ENCODE peak calls at places on chromosomes 6 and 20, in seven cellular contexts. F is CD4-positive, alpha-beta T cell; P is HepG2; H is GM13976; C is H9; E is MCF 10A; Y is type B pancreatic cell. W is an unnamed sample.

GRCh38 chr6:15312500-15312899 is 66.6 kb downstream of the JARID2 start:
- DNase-seq in P (no peak), H (no peak), F (no peak), Y (no peak), C (no peak), E (no peak), W (no peak)

GRCh38 chr20:60469829-60470228 is 511.6 kb downstream of the CDH26 start:
- DNase-seq in Y (no peak), F (no peak), C (peak), H (no peak), E (no peak), P (no peak), W (no peak)

GRCh38 chr20:49964964-49965780 is 17.6 kb upstream of the SNAI1 start:
- DNase-seq in H (peak), E (peak), Y (no peak), F (no peak), P (peak), C (peak), W (peak)

GRCh38 chr20:45341579-45341938 is 6.7 kb downstream of the SDC4 start:
- DNase-seq in F (no peak), H (no peak), Y (no peak), E (peak), C (no peak), P (no peak), W (no peak)

GRCh38 chr6:34514593-34515472 is 41.3 kb downstream of the SPDEF start:
- DNase-seq in Y (no peak), P (no peak), F (no peak), H (no peak), C (peak), E (no peak), W (no peak)

GRCh38 chr20:38146156-38146555 is 18.9 kb downstream of the TGM2 start:
- DNase-seq in C (no peak), P (no peak), H (no peak), E (no peak), F (no peak), Y (no peak), W (no peak)

GRCh38 chr6:27091661-27092315 is 155.7 kb upstream of the PRSS16 start:
- DNase-seq in C (peak), H (peak), Y (no peak), F (no peak), P (peak), E (peak), W (no peak)

GRCh38 chr20:59071224-59071623 is 28.6 kb upstream of the PRELID3B start:
- DNase-seq in E (no peak), Y (no peak), C (no peak), H (peak), F (no peak), P (no peak), W (no peak)

GRCh38 chr6:15518878-15519277 is 143.9 kb downstream of the DTNBP1 start:
- DNase-seq in F (no peak), Y (no peak), C (no peak), P (no peak), E (no peak), H (no peak), W (no peak)

GRCh38 chr6:89467437-89467836 is 34.5 kb downstream of the ANKRD6 start:
- DNase-seq in Y (no peak), H (no peak), C (no peak), F (no peak), P (no peak), E (no peak), W (no peak)

GRCh38 chr6:150029749-150030148 is 4.4 kb upstream of the RAET1L start:
- DNase-seq in H (no peak), E (no peak), Y (no peak), F (no peak), C (no peak), P (no peak), W (no peak)

GRCh38 chr6:24127316-24127715 is 1.3 kb downstream of the NRSN1 start:
- DNase-seq in Y (no peak), P (no peak), E (no peak), F (no peak), H (no peak), C (no peak), W (no peak)

GRCh38 chr6:24125980-24126379 is at the start of gene NRSN1:
- DNase-seq in E (no peak), Y (no peak), F (no peak), H (no peak), C (peak), P (peak), W (no peak)

GRCh38 chr6:24131751-24132150 is 5.7 kb downstream of the NRSN1 start:
- DNase-seq in H (no peak), E (no peak), F (no peak), Y (no peak), C (no peak), P (no peak), W (no peak)

GRCh38 chr6:24122139-24122538 is 3.9 kb upstream of the NRSN1 start:
- DNase-seq in P (no peak), Y (no peak), F (no peak), C (no peak), E (no peak), H (no peak), W (no peak)

GRCh38 chr6:24126586-24127192 is 674 bp downstream of the NRSN1 start:
- DNase-seq in E (peak), Y (peak), P (peak), C (peak), H (peak), F (no peak), W (no peak)
- TF ChIP-seq CTCF in E (no peak), Y (no peak), P (no peak), C (no peak), H (no peak), F (no peak), W (no peak)

DNA sequence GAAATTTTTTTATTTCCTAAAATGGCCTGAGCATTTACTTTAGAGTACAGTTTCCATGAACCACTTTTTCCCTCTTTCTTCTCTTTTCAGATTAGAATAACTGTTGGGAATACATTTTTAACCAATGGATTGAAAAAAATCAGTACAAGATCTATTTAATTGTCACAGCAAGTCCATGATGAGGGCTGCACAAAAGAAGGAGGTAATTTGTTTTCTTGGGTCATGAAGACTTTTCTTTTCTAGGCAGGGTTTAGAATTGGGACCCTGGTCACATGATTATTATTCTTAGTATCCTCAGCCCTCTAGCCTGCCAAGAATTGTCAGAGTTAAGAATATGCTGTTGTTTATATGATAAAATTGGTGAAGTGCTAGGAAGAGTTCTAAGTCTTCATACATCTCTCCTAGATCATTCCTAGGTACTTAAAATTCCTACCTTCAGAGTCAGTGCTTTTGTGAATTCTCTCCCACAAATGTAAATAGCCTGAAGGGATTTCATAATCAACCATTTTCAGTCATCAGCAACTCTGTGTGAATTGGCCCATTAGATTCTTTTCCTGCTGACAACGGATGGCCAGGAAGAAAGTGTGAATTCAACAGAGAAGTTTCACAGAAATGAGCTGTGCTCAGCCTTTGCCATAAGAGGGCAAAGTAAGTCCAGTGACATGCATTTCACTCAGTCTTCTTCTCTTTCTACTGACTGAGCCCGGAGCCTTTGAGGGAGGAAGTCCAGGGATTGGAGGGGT is 32.4 kb upstream of the TPBG start:
- DNase-seq in Y (no peak), F (no peak), E (peak), H (no peak), P (no peak), C (peak), W (no peak)
- TF ChIP-seq CTCF in Y (no peak), F (no peak), E (peak), H (no peak), P (peak), C (peak), W (no peak)

GRCh38 chr6:67952948-67953347 is 682.1 kb upstream of the ADGRB3 start:
- DNase-seq in H (no peak), E (no peak), Y (no peak), C (no peak), F (no peak), P (no peak), W (no peak)
- TF ChIP-seq CTCF in H (no peak), E (no peak), Y (no peak), C (no peak), F (no peak), P (no peak), W (no peak)

GRCh38 chr6:127186889-127187288 is 68.4 kb downstream of the RSPO3 start:
- DNase-seq in E (peak), F (peak), C (peak), H (no peak), P (peak), Y (no peak), W (peak)

GRCh38 chr6:127192911-127193503 is 73.7 kb upstream of the RNF146 start:
- DNase-seq in H (no peak), Y (no peak), C (no peak), F (no peak), P (no peak), E (peak), W (no peak)

GRCh38 chr6:127188752-127189151 is 70.3 kb downstream of the RSPO3 start:
- DNase-seq in C (no peak), E (no peak), H (no peak), P (no peak), F (no peak), Y (no peak), W (no peak)

GRCh38 chr6:127191716-127192115 is 73.2 kb downstream of the RSPO3 start:
- DNase-seq in P (no peak), E (no peak), F (no peak), C (no peak), H (no peak), Y (no peak), W (no peak)

DNA sequence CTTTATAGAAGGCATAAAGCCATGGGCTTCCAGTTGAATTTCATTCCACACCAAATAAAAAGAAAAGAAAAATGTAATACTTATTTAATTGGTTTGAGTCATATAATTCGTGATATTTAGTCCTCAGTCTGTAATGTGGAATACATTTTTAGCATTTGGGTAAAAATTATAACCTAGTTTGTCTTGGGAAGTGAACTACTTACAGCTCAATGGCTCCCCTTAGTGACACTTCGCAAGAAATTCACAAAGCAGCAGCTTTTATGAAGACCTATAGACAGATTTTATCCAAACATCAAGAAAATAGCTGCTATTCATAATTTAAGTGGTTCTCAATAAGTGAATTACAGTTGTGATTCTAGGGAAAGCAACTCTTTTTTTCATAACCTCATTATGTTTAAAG is 72.1 kb downstream of the RSPO3 start:
- DNase-seq in E (peak), C (no peak), H (no peak), P (no peak), F (no peak), Y (no peak), W (no peak)
- TF ChIP-seq CTCF in E (peak), C (peak), H (no peak), P (peak), F (no peak), Y (peak), W (peak)

DNA sequence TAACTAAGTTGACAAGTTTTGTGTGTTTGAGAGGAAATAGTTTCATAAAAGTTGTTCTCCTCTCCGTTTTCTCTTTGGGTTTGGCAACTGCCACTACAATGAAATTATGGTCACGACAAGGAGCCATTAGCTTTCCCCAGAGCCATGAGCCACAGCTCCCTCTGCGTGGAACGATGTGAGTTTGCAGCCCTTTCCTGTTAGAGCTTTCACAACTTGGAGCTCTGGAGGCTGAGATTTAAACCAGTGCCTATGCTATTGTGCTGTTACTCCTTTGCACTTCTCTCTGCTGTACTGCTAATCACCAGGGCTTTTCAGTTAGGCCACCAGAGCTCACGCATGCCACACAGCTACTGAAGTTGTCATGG is 29.3 kb upstream of the TXNDC5 start:
- DNase-seq in C (no peak), F (no peak), Y (no peak), P (no peak), H (no peak), E (no peak), W (no peak)
- TF ChIP-seq CTCF in C (no peak), F (no peak), Y (no peak), P (no peak), H (no peak), E (no peak), W (no peak)

GRCh38 chr20:3330046-3330741 is 77.3 kb downstream of the DNAAF9 start:
- DNase-seq in E (peak), P (no peak), H (no peak), Y (no peak), F (no peak), C (no peak), W (no peak)
- TF ChIP-seq CTCF in E (no peak), P (no peak), H (no peak), Y (no peak), F (no peak), C (peak), W (no peak)

DNA sequence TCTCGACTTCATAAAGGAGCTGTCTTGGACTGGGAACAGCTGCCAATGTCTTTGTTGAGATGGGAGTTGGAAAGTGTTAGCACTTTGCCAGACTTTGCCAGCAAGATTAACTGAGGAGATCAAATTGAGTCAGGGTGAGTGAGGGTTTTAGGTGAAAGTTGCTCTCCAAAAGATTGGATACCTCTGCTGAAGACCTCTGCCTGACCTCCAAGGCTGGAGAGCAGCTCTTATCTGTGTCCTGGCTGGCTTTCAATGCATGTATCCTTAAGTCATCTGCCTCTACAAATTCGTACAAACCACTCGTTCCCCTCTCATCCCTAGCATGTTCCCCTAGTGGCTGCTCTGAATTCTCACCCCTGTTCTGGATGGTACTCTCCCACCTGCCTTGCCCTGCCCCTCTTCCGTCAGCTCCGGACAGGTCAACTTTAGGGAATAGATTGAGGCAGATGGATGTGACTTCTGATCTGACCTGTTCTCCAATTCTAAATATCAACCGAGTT is at the start of gene EFCAB8:
- DNase-seq in F (no peak), P (no peak), E (no peak), C (peak), H (no peak), Y (no peak), W (no peak)
- TF ChIP-seq CTCF in F (no peak), P (no peak), E (no peak), C (peak), H (no peak), Y (peak), W (no peak)

DNA sequence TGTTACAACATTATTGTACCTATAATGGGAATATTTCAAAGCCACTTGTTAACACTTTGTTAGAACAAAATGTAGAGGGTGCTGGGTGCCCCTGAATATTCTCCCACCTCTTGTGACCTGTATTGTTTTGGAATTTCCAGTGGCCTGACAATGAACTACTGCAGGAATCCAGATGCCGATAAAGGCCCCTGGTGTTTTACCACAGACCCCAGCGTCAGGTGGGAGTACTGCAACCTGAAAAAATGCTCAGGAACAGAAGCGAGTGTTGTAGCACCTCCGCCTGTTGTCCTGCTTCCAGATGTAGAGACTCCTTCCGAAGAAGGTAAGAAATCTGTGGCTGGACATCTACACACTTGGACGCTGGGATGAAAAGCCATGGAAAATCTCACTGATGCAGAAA is 28.9 kb downstream of the PLG start:
- DNase-seq in F (no peak), C (peak), P (peak), E (peak), H (no peak), Y (no peak), W (no peak)
- TF ChIP-seq CTCF in F (no peak), C (peak), P (peak), E (peak), H (no peak), Y (peak), W (no peak)

GRCh38 chr20:11270566-11270965 is 596.8 kb upstream of the JAG1 start:
- DNase-seq in C (peak), H (no peak), P (no peak), Y (no peak), F (no peak), E (no peak), W (no peak)

GRCh38 chr20:11274137-11274536 is 600.3 kb upstream of the JAG1 start:
- DNase-seq in E (peak), Y (no peak), P (peak), C (no peak), H (peak), F (no peak), W (no peak)

GRCh38 chr20:11271920-11272594 is 598.3 kb upstream of the JAG1 start:
- DNase-seq in F (no peak), Y (no peak), C (no peak), H (no peak), P (no peak), E (no peak), W (no peak)

GRCh38 chr20:11267762-11268335 is 594.0 kb upstream of the JAG1 start:
- DNase-seq in C (no peak), H (no peak), P (no peak), F (no peak), Y (no peak), E (no peak), W (no peak)

GRCh38 chr20:11271319-11271718 is 597.5 kb upstream of the JAG1 start:
- DNase-seq in Y (no peak), P (peak), E (no peak), C (peak), F (no peak), H (no peak), W (no peak)
- TF ChIP-seq CTCF in Y (peak), P (no peak), E (no peak), C (peak), F (no peak), H (no peak), W (no peak)

GRCh38 chr6:88008411-88008810 is 39.2 kb upstream of the SPACA1 start:
- DNase-seq in H (no peak), P (no peak), Y (no peak), F (no peak), C (no peak), E (no peak), W (no peak)

GRCh38 chr6:88013015-88013414 is 34.6 kb upstream of the SPACA1 start:
- DNase-seq in P (no peak), H (no peak), C (no peak), E (no peak), F (no peak), Y (no peak), W (no peak)

GRCh38 chr6:88008821-88009220 is 38.8 kb upstream of the SPACA1 start:
- DNase-seq in F (no peak), E (peak), P (no peak), H (no peak), Y (no peak), C (no peak), W (no peak)

DNA sequence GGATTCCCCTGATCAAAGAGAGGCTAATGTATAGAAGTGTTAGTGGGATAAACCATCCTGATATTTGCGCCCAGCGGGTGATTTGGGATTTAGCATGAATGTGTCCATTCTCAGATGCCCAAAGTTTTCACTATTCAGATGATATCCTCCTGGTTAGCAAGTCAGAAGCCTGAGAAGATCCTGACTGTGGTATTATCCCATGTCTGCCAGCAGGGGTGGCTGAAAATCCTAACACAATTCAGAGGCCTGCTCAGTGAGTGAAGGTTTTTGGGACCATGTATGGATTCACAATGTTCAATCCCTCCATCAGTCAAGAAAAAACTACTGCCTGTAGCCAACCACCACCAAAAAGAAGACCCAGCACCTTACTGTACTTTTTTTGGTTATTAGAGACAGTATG is 34.1 kb upstream of the SPACA1 start:
- DNase-seq in Y (no peak), P (no peak), F (no peak), C (no peak), E (no peak), H (no peak), W (no peak)
- TF ChIP-seq CTCF in Y (peak), P (no peak), F (no peak), C (peak), E (no peak), H (no peak), W (no peak)

W was measured in CD14-positive monocyte.